ENCODE peak calls at places on chromosome 4, in nine cellular contexts. Y, N, H, I, M, B, V, C and T are unnamed samples.

GRCh38 chr4:3366893-3367775 is 74.3 kb downstream of the RGS12 start:
- DNase-seq in Y (no peak), N (no peak), H (no peak), I (no peak), M (peak; percentile 71), B (no peak), V (no peak), C (no peak), T (no peak)

GRCh38 chr4:119284876-119285611 is 36.9 kb downstream of the FABP2 start:
- DNase-seq in Y (no peak), N (peak; percentile 19), H (no peak), I (peak; percentile 34), M (no peak), B (no peak), V (no peak), C (peak; percentile 11), T (no peak)

GRCh38 chr4:110460074-110460761 is 15.7 kb upstream of the ENPEP start:
- DNase-seq in Y (no peak), N (no peak), H (no peak), I (no peak), M (no peak), B (no peak), V (no peak), C (no peak), T (no peak)

GRCh38 chr4:109121561-109121960 is 180.9 kb downstream of the COL25A1 start:
- DNase-seq in Y (no peak), N (no peak), H (no peak), I (no peak), M (no peak), B (no peak), V (no peak), C (no peak), T (no peak)

GRCh38 chr4:54784188-54784671 is 126.5 kb downstream of the KIT start:
- DNase-seq in Y (peak; percentile 87), N (peak; percentile 34), H (peak; percentile 63), I (peak; percentile 91), M (no peak), B (peak; percentile 76), V (no peak), C (no peak), T (peak; percentile 87)

GRCh38 chr4:6498511-6499240 is 26.3 kb upstream of the PPP2R2C start:
- DNase-seq in Y (no peak), N (no peak), H (peak; percentile 10), I (no peak), M (no peak), B (no peak), V (no peak), C (no peak), T (no peak)

GRCh38 chr4:55949480-55949802 is 696 bp downstream of the CEP135 start:
- DNase-seq in Y (no peak), N (no peak), H (no peak), I (no peak), M (no peak), B (no peak), V (no peak), C (no peak), T (no peak)

GRCh38 chr4:89023140-89023539 is 33.8 kb downstream of the FAM13A start:
- DNase-seq in Y (no peak), N (no peak), H (no peak), I (no peak), M (no peak), B (no peak), V (no peak), C (no peak), T (no peak)

GRCh38 chr4:122855491-122855890 is 28.9 kb downstream of the FGF2 start:
- DNase-seq in Y (no peak), N (no peak), H (no peak), I (no peak), M (no peak), B (no peak), V (no peak), C (no peak), T (no peak)

GRCh38 chr4:6160536-6160935 is 39.8 kb downstream of the JAKMIP1 start:
- DNase-seq in Y (no peak), N (no peak), H (no peak), I (no peak), M (no peak), B (no peak), V (no peak), C (no peak), T (no peak)

GRCh38 chr4:8592366-8593267 is at the start of gene CPZ:
- DNase-seq in Y (no peak), N (peak; percentile 57), H (no peak), I (peak; percentile 50), M (peak; percentile 92), B (no peak), V (peak; percentile 82), C (no peak), T (no peak)

GRCh38 chr4:150119492-150119891 is 41.2 kb downstream of the DCLK2 start:
- DNase-seq in Y (no peak), N (peak; percentile 64), H (no peak), I (peak; percentile 57), M (no peak), B (no peak), V (no peak), C (peak; percentile 35), T (no peak)

GRCh38 chr4:139229534-139230039 is 50.4 kb downstream of the MGARP start:
- DNase-seq in Y (peak; percentile 60), N (peak; percentile 43), H (peak; percentile 29), I (peak; percentile 68), M (no peak), B (no peak), V (no peak), C (peak; percentile 49), T (no peak)

GRCh38 chr4:44861756-44862155 is 135.4 kb upstream of the GNPDA2 start:
- DNase-seq in Y (no peak), N (no peak), H (no peak), I (no peak), M (no peak), B (no peak), V (no peak), C (no peak), T (no peak)

GRCh38 chr4:90099795-90100194 is 27.4 kb upstream of the CCSER1 start:
- DNase-seq in Y (no peak), N (peak; percentile 20), H (no peak), I (no peak), M (no peak), B (no peak), V (no peak), C (no peak), T (no peak)

DNA sequence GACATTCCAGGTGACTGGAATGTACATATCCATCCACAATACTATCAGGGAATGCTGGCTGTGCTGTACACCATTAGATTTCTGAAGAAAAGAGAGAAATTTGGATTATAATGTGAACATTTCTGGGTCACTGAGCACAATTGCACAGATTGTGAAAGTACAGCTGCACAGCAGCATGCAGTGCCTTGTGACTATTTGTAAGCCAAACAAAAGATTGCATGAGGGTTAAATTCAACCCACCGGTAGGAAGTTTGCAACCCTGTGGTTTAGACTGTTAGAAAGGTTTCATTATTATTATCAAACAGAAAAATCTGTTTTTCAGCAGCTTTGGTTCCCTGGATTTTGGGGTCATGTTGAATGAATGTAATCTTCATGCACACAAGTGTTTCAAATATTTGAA is 24.5 kb downstream of the DDIT4L start:
- DNase-seq in Y (no peak), N (peak; percentile 34), H (no peak), I (peak; percentile 5), M (no peak), B (no peak), V (no peak), C (no peak), T (no peak)
- H3K9me3 ChIP-seq in Y (no peaks in the 10 kb centered on the region), N (no peaks in the 10 kb centered on the region), H (no peaks in the 10 kb centered on the region), I (no peaks in the 10 kb centered on the region), M (peaks cover 18% of the 10 kb centered on the region), B (peaks cover 5% of the 10 kb centered on the region), V (peaks cover 5% of the 10 kb centered on the region), C (no peaks in the 10 kb centered on the region), T (peaks cover 20% of the 10 kb centered on the region)

DNA sequence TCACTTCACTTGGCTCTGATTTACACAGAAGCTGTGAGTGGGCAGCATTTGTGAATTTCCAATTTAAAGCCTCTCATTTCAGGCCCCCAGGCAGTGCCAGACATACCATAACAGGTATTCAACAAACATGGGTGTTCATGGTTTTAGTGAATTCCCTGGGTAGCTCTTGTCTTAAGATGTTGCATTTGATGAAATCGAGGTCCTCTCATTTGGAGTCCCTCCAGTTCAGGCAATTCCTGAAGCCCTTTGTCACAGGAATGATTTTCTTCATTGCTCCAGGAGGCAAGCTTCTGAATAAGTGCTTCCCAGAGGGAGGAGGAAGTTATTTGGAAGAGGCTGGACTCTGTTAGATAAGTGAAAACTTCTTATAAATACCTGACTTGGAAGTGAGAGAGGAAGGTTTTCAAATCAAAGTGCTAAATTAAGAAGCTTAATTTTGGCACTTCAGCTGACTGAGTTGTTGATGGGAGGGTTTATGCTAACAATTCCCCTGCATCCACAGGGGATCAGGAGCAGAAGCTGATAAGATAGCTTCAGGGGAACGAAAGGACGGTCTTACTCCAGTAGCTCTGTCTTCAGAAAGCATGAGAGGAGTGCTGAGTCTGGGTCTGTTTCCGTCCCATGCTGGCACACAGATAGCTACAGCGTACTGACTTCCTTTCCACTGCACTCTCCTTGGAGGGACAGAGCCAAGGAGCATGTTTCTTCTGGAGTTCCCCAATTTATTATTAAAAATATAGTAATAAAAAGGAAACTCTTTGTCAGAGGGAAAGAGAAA is 543.1 kb downstream of the GBA3 start:
- DNase-seq in Y (no peak), N (peak; percentile 72), H (no peak), I (no peak), M (peak; percentile 68), B (no peak), V (no peak), C (no peak), T (no peak)
- H3K27ac ChIP-seq in Y (no peak overlapping the region), N (no peak overlapping the region), H (no peak overlapping the region), I (no peak overlapping the region), M (no peak overlapping the region), B (no peak overlapping the region), V (no peak overlapping the region), C (no peak overlapping the region), T (no peak overlapping the region)

GRCh38 chr4:188934320-188934975 is 795.2 kb downstream of the TRIML1 start:
- DNase-seq in Y (no peak), N (peak; percentile 78), H (no peak), I (peak; percentile 81), M (no peak), B (no peak), V (no peak), C (peak; percentile 11), T (no peak)

GRCh38 chr4:188930822-188931221 is 791.6 kb downstream of the TRIML1 start:
- DNase-seq in Y (no peak), N (no peak), H (no peak), I (no peak), M (peak; percentile 80), B (no peak), V (no peak), C (no peak), T (no peak)
- H3K9me3 ChIP-seq in Y (peaks cover 4% of the 10 kb centered on the region), N (no peaks in the 10 kb centered on the region), H (no peaks in the 10 kb centered on the region), I (peaks cover 11% of the 10 kb centered on the region), M (peaks cover 34% of the 10 kb centered on the region), B (no peaks in the 10 kb centered on the region), V (peaks cover 15% of the 10 kb centered on the region), C (no peaks in the 10 kb centered on the region), T (peaks cover 15% of the 10 kb centered on the region)

DNA sequence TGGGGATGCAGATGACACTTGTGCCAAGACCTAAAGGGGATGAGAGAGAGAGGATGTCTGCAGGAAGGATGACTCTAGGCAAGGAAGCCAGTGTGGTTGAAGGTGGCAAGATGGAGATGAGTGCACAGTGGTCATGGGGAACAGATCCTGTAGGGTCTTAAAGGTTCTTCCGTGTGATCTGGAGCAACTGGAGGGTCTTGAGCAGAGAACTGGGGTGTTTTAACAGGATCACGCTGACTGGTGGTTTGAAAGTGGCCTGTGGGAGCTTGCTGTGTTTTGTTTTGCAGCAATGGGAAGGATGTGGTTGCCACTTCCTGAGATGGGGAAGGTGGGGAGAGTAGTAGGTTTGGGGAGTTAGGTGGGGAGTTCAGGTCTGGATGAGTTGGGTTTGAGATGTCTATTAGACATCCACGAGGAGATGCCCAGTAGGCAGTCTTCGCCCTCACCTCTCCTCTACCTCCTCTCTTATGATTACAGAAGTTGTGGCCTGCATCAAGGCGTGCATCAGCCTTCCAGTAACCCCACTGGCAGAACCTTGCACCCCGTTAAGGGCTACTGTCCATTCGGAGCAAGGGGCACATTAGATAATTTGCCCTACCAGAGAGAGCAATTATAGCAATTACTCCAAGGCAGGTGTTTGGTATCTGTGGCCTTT is 1.4 kb upstream of the STBD1 start:
- DNase-seq in Y (no peak), N (no peak), H (no peak), I (no peak), M (no peak), B (no peak), V (no peak), C (no peak), T (no peak)
- H3K27ac ChIP-seq in Y (no peak overlapping the region), N (peak overlapping the region; percentile 81), H (peak overlapping the region; percentile 86), I (no peak overlapping the region), M (no peak overlapping the region), B (no peak overlapping the region), V (no peak overlapping the region), C (peak overlapping the region; percentile 97), T (no peak overlapping the region)